ENCODE peak calls at places on chromosomes 16 and 17, in four cellular contexts. One of them, this sample, is unnamed.

GRCh38 chr16:69323428-69323827 is 7.0 kb downstream of the PDF start:
- DNase-seq in NCI-H1092 treated with DMSO at 0.1 percent for 48 hours: no peak
- DNase-seq in hypothalamus: no peak
- DNase-seq in HuH-7: no peak
- DNase-seq in this sample: no peak

GRCh38 chr17:16988749-16989229 is 16.9 kb upstream of the TNFRSF13B start:
- DNase-seq in HuH-7: no peak
- DNase-seq in hypothalamus: no peak
- DNase-seq in NCI-H1092 treated with DMSO at 0.1 percent for 48 hours: no peak
- DNase-seq in this sample: no peak

GRCh38 chr17:43900183-43900857 is 7.0 kb downstream of the MPP2 start:
- DNase-seq in HuH-7: peak; percentile 100
- DNase-seq in hypothalamus: peak; percentile 10
- DNase-seq in NCI-H1092 treated with DMSO at 0.1 percent for 48 hours: peak; percentile 86
- DNase-seq in this sample: peak; percentile 85

GRCh38 chr17:78589031-78589675 is 12.0 kb upstream of the DNAH17 start:
- DNase-seq in NCI-H1092 treated with DMSO at 0.1 percent for 48 hours: no peak
- DNase-seq in HuH-7: peak; percentile 38
- DNase-seq in hypothalamus: no peak
- DNase-seq in this sample: no peak

GRCh38 chr16:85996843-85997242 is 97.9 kb downstream of the IRF8 start:
- DNase-seq in HuH-7: no peak
- DNase-seq in hypothalamus: no peak
- DNase-seq in NCI-H1092 treated with DMSO at 0.1 percent for 48 hours: no peak
- DNase-seq in this sample: no peak

GRCh38 chr16:75491876-75492275 is 3.4 kb downstream of the CHST6 start:
- DNase-seq in NCI-H1092 treated with DMSO at 0.1 percent for 48 hours: peak; percentile 38
- DNase-seq in hypothalamus: peak; percentile 44
- DNase-seq in HuH-7: no peak
- DNase-seq in this sample: no peak

GRCh38 chr16:9906218-9906617 is 276.0 kb downstream of the GRIN2A start:
- DNase-seq in NCI-H1092 treated with DMSO at 0.1 percent for 48 hours: no peak
- DNase-seq in HuH-7: no peak
- DNase-seq in hypothalamus: no peak
- DNase-seq in this sample: no peak

GRCh38 chr17:48451489-48451888 is 21.5 kb upstream of the SKAP1 start:
- DNase-seq in HuH-7: no peak
- DNase-seq in NCI-H1092 treated with DMSO at 0.1 percent for 48 hours: no peak
- DNase-seq in hypothalamus: no peak
- DNase-seq in this sample: no peak

GRCh38 chr17:63358956-63359355 is 87.2 kb downstream of the CYB561 start:
- DNase-seq in hypothalamus: no peak
- DNase-seq in HuH-7: no peak
- DNase-seq in NCI-H1092 treated with DMSO at 0.1 percent for 48 hours: no peak
- DNase-seq in this sample: no peak

GRCh38 chr16:66491716-66492064 is 58.2 kb downstream of the TK2 start:
- DNase-seq in NCI-H1092 treated with DMSO at 0.1 percent for 48 hours: no peak
- DNase-seq in hypothalamus: no peak
- DNase-seq in HuH-7: no peak
- DNase-seq in this sample: no peak

GRCh38 chr17:5418858-5419355 is 555 bp downstream of the NUP88 start:
- DNase-seq in NCI-H1092 treated with DMSO at 0.1 percent for 48 hours: peak; percentile 34
- DNase-seq in HuH-7: no peak
- DNase-seq in hypothalamus: no peak
- DNase-seq in this sample: peak; percentile 89

GRCh38 chr17:81295678-81296381 is 723 bp upstream of the SLC38A10 start:
- DNase-seq in HuH-7: peak; percentile 76
- DNase-seq in NCI-H1092 treated with DMSO at 0.1 percent for 48 hours: peak; percentile 13
- DNase-seq in hypothalamus: no peak
- DNase-seq in this sample: peak; percentile 50

GRCh38 chr17:43213545-43213944 is 1.9 kb downstream of the TMEM106A start:
- DNase-seq in NCI-H1092 treated with DMSO at 0.1 percent for 48 hours: no peak
- DNase-seq in HuH-7: no peak
- DNase-seq in hypothalamus: no peak
- DNase-seq in this sample: no peak

GRCh38 chr17:39222866-39223834 is 2.6 kb downstream of the STAC2 start:
- DNase-seq in HuH-7: no peak
- DNase-seq in hypothalamus: no peak
- DNase-seq in NCI-H1092 treated with DMSO at 0.1 percent for 48 hours: no peak
- DNase-seq in this sample: no peak

GRCh38 chr16:14409563-14409962 is 220.5 kb downstream of the PARN start:
- DNase-seq in hypothalamus: no peak
- DNase-seq in HuH-7: no peak
- DNase-seq in NCI-H1092 treated with DMSO at 0.1 percent for 48 hours: no peak
- DNase-seq in this sample: no peak

GRCh38 chr16:56911771-56912541 is 20.0 kb upstream of the HERPUD1 start:
- DNase-seq in HuH-7: no peak
- DNase-seq in hypothalamus: no peak
- DNase-seq in NCI-H1092 treated with DMSO at 0.1 percent for 48 hours: no peak
- DNase-seq in this sample: no peak

GRCh38 chr17:19306160-19307111 is 56.1 kb downstream of the B9D1 start:
- DNase-seq in NCI-H1092 treated with DMSO at 0.1 percent for 48 hours: no peak
- DNase-seq in hypothalamus: peak; percentile 88
- DNase-seq in HuH-7: no peak
- DNase-seq in this sample: no peak